ENCODE peak calls at places on chromosomes 13 and 19, in ten cellular contexts. F, K, J, E, H, P, M, I, A and U are unnamed samples.
A peak's percentile ranks its signal among the peaks of the same experiment; 100 is the strongest.

GRCh38 chr19:50626011-50626410 is 13.7 kb downstream of the SYT3 start:
- DNase-seq in F (no peak), K (no peak), J (no peak), E (no peak), H (no peak), P (no peak), M (no peak), I (no peak), A (no peak), U (no peak)

GRCh38 chr13:50400035-50400726 is 384.9 kb downstream of the KCNRG start:
- DNase-seq in F (no peak), K (no peak), J (peak; percentile 69), E (no peak), H (no peak), P (peak; percentile 64), M (no peak), I (no peak), A (peak; percentile 32), U (no peak)

GRCh38 chr13:72379581-72379980 is 347.8 kb downstream of the MZT1 start:
- DNase-seq in F (peak; percentile 66), K (no peak), J (no peak), E (no peak), H (no peak), P (no peak), M (no peak), I (no peak), A (no peak), U (no peak)

GRCh38 chr13:95948646-95949045 is 104.6 kb downstream of the UGGT2 start:
- DNase-seq in F (peak; percentile 47), K (peak; percentile 4), J (peak; percentile 26), E (no peak), H (no peak), P (no peak), M (no peak), I (no peak), A (no peak), U (no peak)

GRCh38 chr19:30480097-30480496 is 107.9 kb downstream of the ZNF536 start:
- DNase-seq in F (no peak), K (no peak), J (no peak), E (no peak), H (no peak), P (no peak), M (no peak), I (no peak), A (no peak), U (no peak)

GRCh38 chr19:48992571-48993174 is 436 bp downstream of the GYS1 start:
- DNase-seq in F (peak; percentile 12), K (no peak), J (no peak), E (no peak), H (peak; percentile 47), P (peak; percentile 49), M (peak; percentile 29), I (no peak), A (no peak), U (no peak)

GRCh38 chr13:52850396-52851152 is 2.1 kb upstream of the PCDH8 start:
- DNase-seq in F (peak; percentile 21), K (peak; percentile 80), J (peak; percentile 61), E (no peak), H (peak; percentile 53), P (peak; percentile 70), M (no peak), I (no peak), A (peak; percentile 92), U (peak; percentile 32)

GRCh38 chr19:17716309-17716929 is 2.9 kb upstream of the MAP1S start:
- DNase-seq in F (no peak), K (peak; percentile 23), J (no peak), E (no peak), H (no peak), P (no peak), M (no peak), I (no peak), A (no peak), U (no peak)

GRCh38 chr19:23318143-23318542 is 67.9 kb upstream of the ZNF724 start:
- DNase-seq in F (peak; percentile 61), K (peak; percentile 7), J (no peak), E (no peak), H (no peak), P (no peak), M (no peak), I (no peak), A (no peak), U (no peak)

GRCh38 chr13:21538753-21539152 is 65.2 kb downstream of the MICU2 start:
- DNase-seq in F (no peak), K (no peak), J (no peak), E (no peak), H (no peak), P (no peak), M (no peak), I (no peak), A (peak; percentile 70), U (no peak)

GRCh38 chr13:51683537-51684050 is 99.3 kb downstream of the WDFY2 start:
- DNase-seq in F (no peak), K (no peak), J (no peak), E (no peak), H (no peak), P (no peak), M (no peak), I (no peak), A (no peak), U (no peak)

DNA sequence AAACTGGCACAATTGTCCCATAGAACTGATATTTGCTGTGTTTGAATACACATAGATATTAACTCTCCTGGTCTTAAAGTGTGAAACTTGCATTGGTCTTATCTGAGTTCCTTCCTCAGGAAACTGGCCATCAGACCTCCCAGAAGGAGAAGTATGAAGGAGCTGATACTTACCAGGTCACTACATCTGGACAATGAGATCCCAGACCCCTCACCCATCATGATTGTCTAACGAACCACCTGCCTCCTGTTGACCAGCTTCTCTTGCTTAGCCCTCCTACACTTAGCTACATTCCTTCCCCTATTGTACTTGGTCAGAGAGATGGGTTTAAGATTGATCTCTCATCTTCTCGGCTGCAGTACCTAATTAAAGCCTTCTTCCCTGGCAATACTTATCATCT is 413.3 kb downstream of the KCTD12 start:
- DNase-seq in F (no peak), K (no peak), J (no peak), E (no peak), H (no peak), P (no peak), M (no peak), I (no peak), A (peak; percentile 5), U (no peak)
- H3K4me3 ChIP-seq in F (no peak overlapping the region), K (no peak overlapping the region), J (no peak overlapping the region), E (no peak overlapping the region), H (no peak overlapping the region), P (no peak overlapping the region), M (no peak overlapping the region), I (no peak overlapping the region), A (no peak overlapping the region), U (no peak overlapping the region)

GRCh38 chr13:18943721-18944391 is 237.8 kb downstream of the TUBA3C start:
- DNase-seq in F (no peak), K (no peak), J (no peak), E (no peak), H (no peak), P (no peak), M (no peak), I (no peak), A (no peak), U (no peak)
- H3K4me3 ChIP-seq in F (no peak overlapping the region), K (no peak overlapping the region), J (no peak overlapping the region), E (no peak overlapping the region), H (no peak overlapping the region), P (no peak overlapping the region), M (no peak overlapping the region), I (no peak overlapping the region), A (no peak overlapping the region), U (no peak overlapping the region)

GRCh38 chr19:38400361-38400760 is 2.5 kb upstream of the FAM98C start:
- DNase-seq in F (no peak), K (no peak), J (no peak), E (no peak), H (no peak), P (no peak), M (no peak), I (no peak), A (no peak), U (no peak)

GRCh38 chr19:38401148-38401547 is 1.7 kb upstream of the FAM98C start:
- DNase-seq in F (peak; percentile 71), K (peak; percentile 60), J (peak; percentile 51), E (no peak), H (no peak), P (no peak), M (no peak), I (no peak), A (no peak), U (no peak)

GRCh38 chr19:38402967-38403674 is at the start of gene FAM98C:
- DNase-seq in F (peak; percentile 81), K (peak; percentile 98), J (peak; percentile 98), E (peak; percentile 85), H (peak; percentile 93), P (peak; percentile 93), M (peak; percentile 95), I (peak; percentile 90), A (peak; percentile 98), U (peak; percentile 98)

GRCh38 chr19:38404858-38405257 is 2.0 kb downstream of the FAM98C start:
- DNase-seq in F (no peak), K (no peak), J (no peak), E (no peak), H (no peak), P (no peak), M (no peak), I (no peak), A (no peak), U (no peak)

GRCh38 chr19:38402623-38402966 is 298 bp upstream of the FAM98C start:
- DNase-seq in F (no peak), K (no peak), J (no peak), E (no peak), H (no peak), P (no peak), M (no peak), I (no peak), A (no peak), U (no peak)
- H3K4me3 ChIP-seq in F (peak overlapping the region; percentile 22), K (peak overlapping the region; percentile 95), J (peak overlapping the region; percentile 43), E (peak overlapping the region; percentile 57), H (peak overlapping the region; percentile 90), P (peak overlapping the region; percentile 78), M (peak overlapping the region; percentile 77), I (peak overlapping the region; percentile 80), A (peak overlapping the region; percentile 11), U (peak overlapping the region; percentile 99)

GRCh38 chr19:55616395-55616875 is 7.9 kb downstream of the ZNF784 start:
- DNase-seq in F (no peak), K (no peak), J (no peak), E (no peak), H (no peak), P (no peak), M (no peak), I (no peak), A (no peak), U (no peak)

GRCh38 chr19:55615553-55616394 is 8.6 kb downstream of the ZNF784 start:
- DNase-seq in F (no peak), K (no peak), J (no peak), E (no peak), H (no peak), P (no peak), M (no peak), I (no peak), A (no peak), U (no peak)

GRCh38 chr19:55618426-55618825 is 5.9 kb downstream of the ZNF784 start:
- DNase-seq in F (no peak), K (no peak), J (no peak), E (no peak), H (no peak), P (no peak), M (no peak), I (no peak), A (no peak), U (no peak)

GRCh38 chr19:55619264-55619663 is 5.1 kb downstream of the ZNF784 start:
- DNase-seq in F (no peak), K (peak; percentile 59), J (peak; percentile 19), E (no peak), H (no peak), P (no peak), M (no peak), I (no peak), A (no peak), U (no peak)

GRCh38 chr19:55617426-55617825 is 6.9 kb downstream of the ZNF784 start:
- DNase-seq in F (no peak), K (no peak), J (no peak), E (no peak), H (no peak), P (no peak), M (no peak), I (no peak), A (no peak), U (no peak)
- H3K4me3 ChIP-seq in F (no peak overlapping the region), K (no peak overlapping the region), J (no peak overlapping the region), E (no peak overlapping the region), H (no peak overlapping the region), P (no peak overlapping the region), M (no peak overlapping the region), I (no peak overlapping the region), A (no peak overlapping the region), U (no peak overlapping the region)